ENCODE peak calls at places on chromosomes 12 and 14, in four cellular contexts. Y, O, V and Z are unnamed samples.

GRCh38 chr12:53703746-53704145 is 23.5 kb downstream of the CALCOCO1 start:
- DNase-seq in V (no peak), Y (no peak), O (no peak), Z (no peak)

GRCh38 chr14:59566725-59567124 is 9.9 kb downstream of the CCDC175 start:
- DNase-seq in Y (no peak), O (no peak), V (no peak), Z (no peak)

GRCh38 chr12:60279224-60279623 is 683.4 kb downstream of the SLC16A7 start:
- DNase-seq in Y (no peak), V (no peak), O (no peak), Z (no peak)

GRCh38 chr12:106044773-106045172 is 94.0 kb downstream of the NUAK1 start:
- DNase-seq in Y (no peak), O (no peak), V (no peak), Z (no peak)

GRCh38 chr12:40224439-40225291 is at the start of gene LRRK2:
- DNase-seq in V (no peak), Y (peak), O (no peak), Z (no peak)

GRCh38 chr14:91927216-91927615 is 20.3 kb downstream of the FBLN5 start:
- DNase-seq in V (no peak), O (no peak), Y (no peak), Z (no peak)

GRCh38 chr12:122182887-122183587 is at the start of gene LRRC43:
- DNase-seq in V (no peak), Y (no peak), O (no peak), Z (no peak)

GRCh38 chr12:17215754-17216153 is 609.8 kb upstream of the LMO3 start:
- DNase-seq in V (no peak), Y (no peak), O (no peak), Z (no peak)

GRCh38 chr14:50542941-50543418 is 10.6 kb upstream of the MAP4K5 start:
- DNase-seq in Y (peak), V (peak), O (no peak), Z (no peak)

GRCh38 chr12:131902332-131903241 is 8.2 kb downstream of the ULK1 start:
- DNase-seq in O (no peak), V (no peak), Y (no peak), Z (no peak)

GRCh38 chr12:112716099-112717093 is 75.2 kb upstream of the RPH3A start:
- DNase-seq in O (no peak), V (no peak), Y (peak), Z (no peak)

GRCh38 chr12:88144037-88144436 is 1.9 kb downstream of the TMTC3 start:
- DNase-seq in O (no peak), V (no peak), Y (no peak), Z (no peak)

GRCh38 chr12:26369588-26369987 is 174.2 kb downstream of the SSPN start:
- DNase-seq in Y (peak), V (no peak), O (no peak), Z (no peak)

GRCh38 chr12:69070319-69071090 is 137.5 kb upstream of the CPM start:
- DNase-seq in O (peak), V (peak), Y (peak), Z (no peak)

GRCh38 chr14:99274346-99275221 is 2.6 kb upstream of the BCL11B start:
- DNase-seq in V (peak), Y (peak), O (peak), Z (no peak)

GRCh38 chr14:77157716-77158115 is 16.1 kb upstream of the ZDHHC22 start:
- DNase-seq in V (no peak), O (no peak), Y (no peak), Z (no peak)

GRCh38 chr12:95173392-95174251 is 43.6 kb downstream of the FGD6 start:
- DNase-seq in Y (peak), O (no peak), V (no peak), Z (no peak)

GRCh38 chr12:75704664-75705063 is 193.3 kb upstream of the KRR1 start:
- DNase-seq in O (no peak), Y (peak), V (no peak), Z (no peak)

GRCh38 chr12:127487031-127487430 is 779.9 kb upstream of the TMEM132C start:
- DNase-seq in O (no peak), V (no peak), Y (no peak), Z (no peak)

GRCh38 chr14:68968051-68968450 is 11.1 kb downstream of the ACTN1 start:
- DNase-seq in Y (no peak), V (no peak), O (no peak), Z (no peak)

GRCh38 chr12:27505124-27505523 is 18.9 kb upstream of the PPFIBP1 start:
- DNase-seq in Y (no peak), O (no peak), V (no peak), Z (no peak)

GRCh38 chr12:94100254-94100653 is 48.1 kb upstream of the PLXNC1 start:
- DNase-seq in Y (peak), V (no peak), O (no peak), Z (no peak)

GRCh38 chr14:38357557-38357956 is 101.7 kb upstream of the CLEC14A start:
- DNase-seq in O (no peak), Y (no peak), V (no peak), Z (no peak)

GRCh38 chr14:98704441-98704840 is 567.6 kb downstream of the BCL11B start:
- DNase-seq in O (no peak), Y (no peak), V (no peak), Z (no peak)

GRCh38 chr12:94327819-94328218 is 131.8 kb downstream of the CEP83 start:
- DNase-seq in Y (no peak), V (no peak), O (no peak), Z (no peak)

GRCh38 chr12:20282411-20282810 is 85.9 kb upstream of the PDE3A start:
- DNase-seq in Y (no peak), V (no peak), O (no peak), Z (no peak)

GRCh38 chr12:48419409-48419935 is 52.9 kb upstream of the ANP32D start:
- DNase-seq in O (no peak), V (no peak), Y (peak), Z (no peak)

GRCh38 chr14:50101417-50101816 is 15.0 kb downstream of the VCPKMT start:
- DNase-seq in Y (no peak), V (no peak), O (no peak), Z (no peak)

GRCh38 chr14:75268638-75269550 is 9.7 kb upstream of the FOS start:
- DNase-seq in O (no peak), Y (no peak), V (no peak), Z (no peak)

GRCh38 chr14:73188501-73188903 is 48.8 kb upstream of the PAPLN start:
- DNase-seq in V (no peak), O (no peak), Y (no peak), Z (no peak)

GRCh38 chr12:18139989-18140596 is 50.1 kb upstream of the RERGL start:
- DNase-seq in V (peak), Y (peak), O (no peak), Z (no peak)

GRCh38 chr12:31227401-31227981 is 98.5 kb downstream of the SINHCAF start:
- DNase-seq in V (no peak), O (no peak), Y (no peak), Z (no peak)

GRCh38 chr12:31749024-31749704 is 20.3 kb upstream of the AMN1 start:
- DNase-seq in Y (peak), O (peak), V (peak), Z (peak)

GRCh38 chr14:44162197-44162596 is 344.9 kb downstream of the FSCB start:
- DNase-seq in Y (peak), V (peak), O (no peak), Z (no peak)

GRCh38 chr14:71247106-71247505 is 339.8 kb downstream of the PCNX1 start:
- DNase-seq in V (no peak), O (no peak), Y (no peak), Z (no peak)

GRCh38 chr14:101561145-101561896 is at the start of gene DIO3:
- DNase-seq in Y (no peak), V (no peak), O (no peak), Z (no peak)

GRCh38 chr14:101561897-101562490 is 699 bp downstream of the DIO3 start:
- DNase-seq in O (no peak), Y (no peak), V (no peak), Z (no peak)

GRCh38 chr14:101563654-101564443 is 2.6 kb downstream of the DIO3 start:
- DNase-seq in O (no peak), V (no peak), Y (no peak), Z (no peak)

GRCh38 chr14:101563352-101563653 is 2.0 kb downstream of the DIO3 start:
- DNase-seq in V (no peak), O (no peak), Y (no peak), Z (no peak)

DNA sequence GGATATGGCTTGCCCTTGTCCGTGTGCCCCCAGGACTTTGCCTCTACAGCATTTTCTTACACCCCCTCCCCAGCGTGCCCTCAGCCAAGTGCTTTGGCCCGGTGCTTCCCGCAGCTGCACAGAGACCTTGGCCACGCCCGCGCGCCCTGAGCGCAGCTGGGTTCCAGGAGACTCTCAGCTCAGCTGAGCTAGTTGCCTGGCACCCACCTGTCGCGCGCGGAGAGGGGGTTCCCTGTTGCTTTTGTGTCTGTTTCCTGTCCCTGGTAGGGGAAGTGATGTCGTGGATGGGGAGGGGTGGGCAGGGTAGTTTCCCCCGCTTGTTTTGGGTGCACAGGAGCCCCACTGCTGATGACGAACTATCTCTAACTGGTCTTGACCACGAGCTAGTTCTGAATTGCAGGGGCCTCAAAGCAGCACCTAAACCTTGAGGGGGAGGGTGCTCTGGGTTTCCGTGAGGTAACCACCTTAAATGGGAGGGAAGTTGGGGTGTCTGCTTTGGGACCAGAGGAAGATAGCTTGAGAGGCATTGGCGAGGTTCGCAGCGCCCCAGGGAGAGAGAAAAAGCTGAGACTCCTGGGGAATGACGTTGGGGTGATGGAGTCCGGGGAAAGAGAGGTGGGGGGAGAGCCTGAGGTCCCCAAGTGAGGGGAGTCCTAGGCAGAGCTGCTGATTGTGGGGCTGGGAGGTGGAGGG is 1.5 kb downstream of the DIO3 start:
- DNase-seq in O (no peak), Y (no peak), V (no peak), Z (no peak)
- TF ChIP-seq TAF1 in O (no peak), Y (no peak), V (no peak), Z (no peak)

DNA sequence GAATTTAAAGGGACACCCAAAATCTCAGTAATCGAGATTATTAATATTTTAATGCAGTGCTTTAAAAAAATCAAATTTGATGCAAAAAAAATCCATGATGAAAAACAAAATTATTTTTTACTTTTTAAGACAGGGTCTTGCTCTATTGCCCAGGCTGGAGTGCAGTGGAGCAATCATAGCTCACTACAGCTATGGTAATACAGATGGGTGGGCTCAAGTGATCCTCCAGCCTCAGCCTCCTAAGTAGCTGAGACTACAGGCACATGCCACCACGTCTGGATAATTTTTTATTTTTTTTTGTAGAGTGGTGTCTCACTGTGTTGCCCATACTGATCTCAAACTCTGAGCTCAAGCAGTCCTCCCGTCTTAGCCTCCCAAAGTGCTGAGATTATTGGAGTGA is 62.9 kb downstream of the TRAF3 start:
- DNase-seq in O (no peak), V (no peak), Y (no peak), Z (no peak)
- TF ChIP-seq ATF3 in O (no peak), V (no peak), Y (no peak), Z (no peak)

GRCh38 chr12:4580165-4580773 is 18.3 kb downstream of the DYRK4 start:
- DNase-seq in O (no peak), V (no peak), Y (no peak), Z (no peak)
- TF ChIP-seq TAF1 in O (no peak), V (no peak), Y (no peak), Z (no peak)

DNA sequence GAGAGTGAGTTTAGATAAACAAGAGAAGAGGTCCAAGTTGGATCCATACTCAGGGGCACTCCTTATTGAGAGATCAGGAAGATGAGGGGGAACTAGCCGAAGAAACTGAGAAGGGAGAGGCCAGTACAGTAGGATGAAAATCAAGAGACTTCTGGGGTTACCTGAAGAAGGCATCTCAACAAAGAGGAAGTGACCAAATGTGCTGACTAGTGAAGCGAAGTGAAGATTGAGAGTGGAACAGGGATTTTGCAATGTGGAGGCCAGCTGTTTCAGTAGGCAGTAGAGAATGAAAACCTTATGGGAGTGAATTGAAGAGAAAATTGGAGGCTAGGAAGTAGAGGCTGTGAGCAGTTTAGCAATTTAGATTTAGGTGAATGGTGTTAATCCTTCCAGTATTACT is 153.0 kb downstream of the SYNE2 start:
- DNase-seq in V (no peak), O (no peak), Y (no peak), Z (no peak)
- TF ChIP-seq ATF3 in V (no peak), O (no peak), Y (no peak), Z (no peak)

GRCh38 chr12:116152268-116152667 is 125.2 kb downstream of the MED13L start:
- DNase-seq in Y (no peak), O (no peak), V (no peak), Z (no peak)
- TF ChIP-seq TAF1 in Y (no peak), O (no peak), V (no peak), Z (no peak)

DNA sequence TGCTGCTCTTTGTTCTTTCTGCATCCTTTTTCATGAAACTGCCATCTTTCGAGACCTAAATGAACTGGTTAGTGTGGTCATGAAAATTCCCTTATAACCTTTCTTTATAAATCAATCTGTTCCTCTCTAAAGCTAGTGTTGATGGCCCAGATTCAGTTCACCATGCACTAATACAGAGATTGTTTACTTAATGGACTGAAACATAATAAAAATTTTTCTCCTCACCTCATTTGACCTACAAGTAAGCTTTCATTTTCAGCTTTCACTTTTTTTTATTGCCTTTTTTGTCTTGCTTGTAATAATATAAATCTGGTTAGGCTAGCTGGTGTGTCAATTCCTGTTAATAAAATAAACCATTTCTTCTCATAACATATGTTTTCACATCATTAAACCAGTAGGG is 183.8 kb downstream of the CCDC59 start:
- DNase-seq in Y (no peak), V (no peak), O (no peak), Z (no peak)
- TF ChIP-seq ATF3 in Y (no peak), V (no peak), O (no peak), Z (no peak)

DNA sequence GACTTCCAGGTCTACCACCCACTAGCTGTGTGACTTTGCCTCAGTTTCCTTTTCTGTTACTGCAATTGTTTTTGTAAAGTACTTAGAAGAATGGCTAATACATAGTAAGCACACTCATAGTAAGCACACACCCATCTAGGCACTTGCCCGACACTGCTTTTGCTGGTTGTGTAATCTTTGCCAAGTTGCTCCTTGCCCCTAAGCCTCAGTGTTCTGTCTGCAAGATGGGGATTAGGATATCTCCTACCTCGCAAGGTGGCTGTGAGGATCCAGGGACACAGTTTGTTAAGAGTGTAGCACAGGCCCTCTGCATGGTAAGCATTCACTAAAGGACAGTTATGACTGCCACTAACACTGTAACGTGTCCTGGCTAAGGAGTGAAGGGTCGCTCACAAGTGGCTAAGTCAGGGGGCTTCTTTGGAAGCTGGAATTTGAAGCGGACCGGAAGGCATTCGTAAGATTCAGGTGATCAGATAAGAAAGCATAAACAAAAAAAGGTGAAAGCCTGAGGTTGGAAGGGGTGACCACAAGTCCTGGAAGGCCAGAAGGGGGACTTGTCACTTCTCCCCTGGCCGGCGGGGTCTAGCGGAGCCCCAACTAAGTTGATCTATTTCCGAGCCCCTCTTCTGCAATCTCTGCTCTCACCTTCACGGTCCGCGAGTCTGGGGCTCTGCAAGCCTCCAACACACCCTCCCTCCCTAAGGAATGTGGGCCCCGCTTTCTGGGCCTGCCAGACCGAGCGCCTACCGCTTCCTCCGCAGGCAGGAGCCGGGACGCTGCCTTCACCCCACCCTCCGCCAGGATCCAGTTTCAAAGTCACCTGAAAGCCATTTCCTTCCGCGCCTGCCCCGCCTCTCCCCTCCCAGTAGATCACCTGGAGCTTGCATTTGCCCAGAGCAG is 1.5 kb upstream of the PLEKHG3 start:
- DNase-seq in V (no peak), Y (no peak), O (no peak), Z (no peak)
- TF ChIP-seq TAF1 in V (no peak), Y (no peak), O (peak), Z (no peak)

GRCh38 chr12:107448198-107448597 is 237.4 kb upstream of the PWP1 start:
- DNase-seq in V (no peak), Y (peak), O (no peak), Z (no peak)
- TF ChIP-seq ATF3 in V (no peak), Y (no peak), O (no peak), Z (no peak)